ENCODE peak calls at places on chromosomes 5 and 9, in six cellular contexts. C is activated T-cell treated with anti-CD3 and anti-CD28 coated beads for 1 hour, J is endodermal cell, D is H54, E is kidney epithelial cell, N is posterior cingulate gyrus. M is an unnamed sample.

GRCh38 chr5:60604771-60605170 is 95.2 kb downstream of the DEPDC1B start:
- DNase-seq in C (no peak), J (no peak), D (no peak), E (no peak), N (no peak), M (no peak)

GRCh38 chr5:150672237-150672883 is 11.3 kb downstream of the MYOZ3 start:
- DNase-seq in C (peak; percentile 11), J (peak; percentile 92), D (no peak), E (no peak), N (peak; percentile 57), M (peak; percentile 45)

GRCh38 chr9:131013771-131014676 is 5.0 kb downstream of the LAMC3 start:
- DNase-seq in C (no peak), J (no peak), D (no peak), E (no peak), N (no peak), M (peak; percentile 75)

GRCh38 chr5:11791777-11792176 is 112.5 kb downstream of the CTNND2 start:
- DNase-seq in C (no peak), J (no peak), D (no peak), E (no peak), N (no peak), M (no peak)

GRCh38 chr5:123176224-123176937 is 87.3 kb downstream of the PRDM6 start:
- DNase-seq in C (no peak), J (no peak), D (no peak), E (no peak), N (no peak), M (no peak)

GRCh38 chr9:126326228-126327015 is at the start of gene MVB12B:
- DNase-seq in C (peak; percentile 30), J (peak; percentile 73), D (peak; percentile 80), E (no peak), N (peak; percentile 39), M (peak; percentile 35)

GRCh38 chr5:126178521-126178920 is 244.7 kb upstream of the GRAMD2B start:
- DNase-seq in C (no peak), J (no peak), D (no peak), E (no peak), N (no peak), M (no peak)

GRCh38 chr9:128923493-128923883 is 2.7 kb downstream of the PHYHD1 start:
- DNase-seq in C (no peak), J (no peak), D (no peak), E (no peak), N (no peak), M (no peak)

GRCh38 chr9:137396808-137397367 is 26.1 kb downstream of the EXD3 start:
- DNase-seq in C (no peak), J (no peak), D (no peak), E (no peak), N (no peak), M (no peak)

GRCh38 chr5:127923804-127924570 is 159.6 kb upstream of the SLC12A2 start:
- DNase-seq in C (no peak), J (no peak), D (no peak), E (no peak), N (no peak), M (no peak)

GRCh38 chr5:81068063-81068462 is 107.9 kb downstream of the RASGRF2 start:
- DNase-seq in C (no peak), J (no peak), D (no peak), E (no peak), N (no peak), M (no peak)

GRCh38 chr5:110769282-110769681 is 30.5 kb downstream of the SLC25A46 start:
- DNase-seq in C (no peak), J (no peak), D (no peak), E (no peak), N (no peak), M (no peak)

GRCh38 chr9:121191235-121191634 is 10.4 kb downstream of the RAB14 start:
- DNase-seq in C (no peak), J (no peak), D (no peak), E (no peak), N (no peak), M (no peak)

GRCh38 chr9:14768561-14769234 is 46.2 kb upstream of the CER1 start:
- DNase-seq in C (no peak), J (peak; percentile 69), D (peak; percentile 16), E (peak; percentile 19), N (no peak), M (peak; percentile 21)

GRCh38 chr9:98867434-98868168 is 60.1 kb downstream of the GALNT12 start:
- DNase-seq in C (no peak), J (no peak), D (peak; percentile 62), E (no peak), N (peak; percentile 26), M (peak; percentile 78)

GRCh38 chr9:37503736-37504135 is 18.0 kb downstream of the POLR1E start:
- DNase-seq in C (no peak), J (no peak), D (no peak), E (no peak), N (no peak), M (no peak)

GRCh38 chr9:105187781-105188180 is 56.7 kb upstream of the SLC44A1 start:
- DNase-seq in C (no peak), J (no peak), D (peak; percentile 29), E (no peak), N (no peak), M (no peak)

GRCh38 chr5:110865400-110866094 is 126.7 kb downstream of the SLC25A46 start:
- DNase-seq in C (no peak), J (peak; percentile 91), D (peak; percentile 19), E (no peak), N (no peak), M (peak; percentile 68)

GRCh38 chr9:85200726-85201402 is 531.3 kb downstream of the NTRK2 start:
- DNase-seq in C (no peak), J (no peak), D (no peak), E (no peak), N (no peak), M (no peak)

GRCh38 chr9:112355305-112355953 is 22.0 kb upstream of the PTBP3 start:
- DNase-seq in C (no peak), J (no peak), D (no peak), E (no peak), N (no peak), M (peak; percentile 53)